ENCODE peak calls at places on chromosomes 3 and 15, in ten cellular contexts. E is stimulated activated CD4-positive, alpha-beta T cell treated with anti-CD3 and anti-CD28 coated beads, TNF-alpha, amount 100 ng/mL, for 24 hours; J is SJSA1; W is T-cell; O is tibial artery; Y is EH; Z is activated naive CD4-positive, alpha-beta T cell treated with anti-CD3 and anti-CD28 coated beads, Interleukin-2, amount 50 U/mL, for 72 hours; M is activated T-cell treated with anti-CD3 and anti-CD28 coated beads for 1 hour; P is 8988T; Q is caudate nucleus. U is an unnamed sample.

GRCh38 chr3:66394261-66395249 is 106.3 kb downstream of the LRIG1 start:
- DNase-seq in Y (peak), M (no peak), P (no peak), J (no peak), E (no peak), Q (no peak), O (no peak), Z (no peak), W (no peak), U (no peak)

GRCh38 chr3:55489804-55490132 is 2.7 kb upstream of the WNT5A start:
- DNase-seq in P (no peak), O (no peak), E (no peak), M (no peak), W (no peak), Q (no peak), J (no peak), Z (no peak), Y (no peak), U (no peak)

GRCh38 chr3:87437765-87438164 is 161.4 kb upstream of the POU1F1 start:
- DNase-seq in P (no peak), E (no peak), J (peak), Y (peak), Z (no peak), W (no peak), O (no peak), Q (no peak), M (no peak), U (no peak)

GRCh38 chr3:50226888-50227389 is 9.1 kb upstream of the GNAI2 start:
- DNase-seq in P (peak), Q (no peak), E (peak), Y (peak), W (peak), M (no peak), O (peak), J (peak), Z (no peak), U (peak)

GRCh38 chr3:171388537-171388936 is 71.7 kb downstream of the TNIK start:
- DNase-seq in Q (no peak), Y (no peak), Z (no peak), W (no peak), P (no peak), J (no peak), O (no peak), M (no peak), E (no peak), U (no peak)

GRCh38 chr15:78035319-78035718 is 42.2 kb downstream of the TBC1D2B start:
- DNase-seq in J (no peak), Q (no peak), Y (no peak), Z (no peak), P (no peak), E (peak), M (no peak), O (no peak), W (no peak), U (no peak)

GRCh38 chr3:24829011-24829581 is 334.4 kb upstream of the THRB start:
- DNase-seq in Q (no peak), W (no peak), Y (peak), Z (no peak), J (no peak), P (no peak), M (no peak), O (peak), E (no peak), U (no peak)

GRCh38 chr3:190258634-190259033 is 63.6 kb downstream of the CLDN1 start:
- DNase-seq in O (no peak), Q (no peak), J (no peak), M (no peak), E (no peak), Y (no peak), W (no peak), Z (no peak), P (no peak), U (no peak)

GRCh38 chr15:43517354-43518072 is at the start of gene MAP1A:
- DNase-seq in E (no peak), P (no peak), Z (no peak), O (peak), J (peak), Y (peak), W (no peak), Q (peak), M (no peak), U (no peak)

GRCh38 chr3:64093825-64094712 is 70.8 kb upstream of the PSMD6 start:
- DNase-seq in M (no peak), O (no peak), Q (no peak), Y (peak), P (no peak), W (no peak), Z (no peak), E (no peak), J (no peak), U (no peak)

GRCh38 chr3:108125550-108126071 is 34.8 kb upstream of the CD47 start:
- DNase-seq in Q (no peak), Y (no peak), O (no peak), E (peak), Z (peak), P (no peak), J (no peak), W (peak), M (peak), U (peak)

GRCh38 chr3:122314467-122314866 is 10.6 kb upstream of the CSTA start:
- DNase-seq in Z (no peak), P (no peak), Y (no peak), W (no peak), Q (no peak), M (no peak), O (no peak), J (no peak), E (no peak), U (no peak)

GRCh38 chr15:39642011-39642640 is 61.2 kb downstream of the THBS1 start:
- DNase-seq in J (peak), O (no peak), W (no peak), M (no peak), E (no peak), Z (no peak), P (no peak), Q (no peak), Y (peak), U (no peak)

GRCh38 chr3:156865732-156866131 is 39.6 kb downstream of the LEKR1 start:
- DNase-seq in O (no peak), Y (peak), P (no peak), J (no peak), Z (no peak), Q (no peak), W (no peak), M (no peak), E (no peak), U (no peak)

GRCh38 chr3:100129944-100130343 is 15.6 kb upstream of the FILIP1L start:
- DNase-seq in P (no peak), Q (no peak), W (no peak), J (no peak), O (no peak), Z (no peak), M (no peak), E (no peak), Y (no peak), U (no peak)

GRCh38 chr3:152841131-152841530 is 6.2 kb downstream of the P2RY1 start:
- DNase-seq in J (no peak), O (no peak), P (no peak), Y (no peak), M (no peak), W (no peak), Q (no peak), E (no peak), Z (no peak), U (no peak)

GRCh38 chr3:144948711-144949110 is 977.1 kb downstream of the DIPK2A start:
- DNase-seq in O (no peak), Y (no peak), Q (no peak), W (no peak), P (no peak), E (no peak), J (no peak), M (no peak), Z (no peak), U (no peak)

GRCh38 chr3:16399473-16399872 is 114.0 kb downstream of the RFTN1 start:
- DNase-seq in P (no peak), W (no peak), E (no peak), M (no peak), Y (peak), Q (no peak), J (peak), O (no peak), Z (no peak), U (no peak)

GRCh38 chr3:174035317-174035886 is 637.9 kb downstream of the NLGN1 start:
- DNase-seq in E (no peak), J (no peak), O (no peak), P (no peak), Q (no peak), M (no peak), Y (no peak), W (no peak), Z (no peak), U (no peak)

GRCh38 chr3:196603683-196604082 is 35.2 kb downstream of the FBXO45 start:
- DNase-seq in W (no peak), J (no peak), O (no peak), M (no peak), Z (no peak), E (no peak), P (no peak), Y (no peak), Q (no peak), U (no peak)

GRCh38 chr3:183193762-183194701 is 31.5 kb upstream of the LAMP3 start:
- DNase-seq in Y (peak), Z (no peak), O (no peak), M (no peak), P (no peak), Q (no peak), E (no peak), W (no peak), J (peak), U (no peak)

GRCh38 chr3:127383656-127384179 is 95.9 kb upstream of the PRR20G start:
- DNase-seq in O (peak), M (no peak), W (no peak), Q (no peak), Z (no peak), P (no peak), J (no peak), Y (no peak), E (no peak), U (no peak)

GRCh38 chr3:194572131-194572789 is 61.0 kb downstream of the TMEM44 start:
- DNase-seq in P (no peak), J (peak), O (peak), Y (peak), W (no peak), E (no peak), M (no peak), Q (no peak), Z (no peak), U (no peak)

GRCh38 chr3:70919091-70919490 is 606.7 kb upstream of the MDFIC2 start:
- DNase-seq in Q (no peak), P (no peak), O (no peak), M (no peak), Y (peak), Z (no peak), J (no peak), W (no peak), E (no peak), U (no peak)

GRCh38 chr3:32319607-32320006 is 72.0 kb upstream of the CMTM7 start:
- DNase-seq in Z (no peak), P (no peak), Y (no peak), J (no peak), O (no peak), M (no peak), Q (no peak), E (no peak), W (no peak), U (no peak)

GRCh38 chr15:66023322-66023972 is 154.2 kb downstream of the RAB11A start:
- DNase-seq in J (no peak), P (no peak), Y (no peak), W (no peak), O (no peak), Z (no peak), M (no peak), E (no peak), Q (peak), U (no peak)

GRCh38 chr3:79410136-79410535 is 357.7 kb downstream of the ROBO1 start:
- DNase-seq in M (no peak), O (no peak), E (no peak), Z (no peak), J (no peak), P (no peak), Y (no peak), W (no peak), Q (no peak), U (no peak)

GRCh38 chr3:49339593-49339946 is 283 bp downstream of the USP4 start:
- DNase-seq in Z (peak), E (no peak), M (peak), Q (no peak), P (no peak), O (no peak), Y (no peak), J (no peak), W (peak), U (no peak)

GRCh38 chr15:47184003-47184404 is 533.3 kb upstream of the SEMA6D start:
- DNase-seq in Z (peak), W (no peak), P (no peak), E (no peak), Y (no peak), M (no peak), O (no peak), Q (no peak), J (no peak), U (no peak)

GRCh38 chr15:70611286-70611685 is 152.1 kb downstream of the UACA start:
- DNase-seq in P (no peak), M (no peak), Z (no peak), W (no peak), E (no peak), Q (no peak), Y (no peak), O (no peak), J (no peak), U (no peak)

GRCh38 chr15:82021992-82022391 is 23.8 kb downstream of the MEX3B start:
- DNase-seq in Z (no peak), Q (no peak), E (no peak), M (no peak), O (no peak), J (no peak), W (no peak), Y (peak), P (no peak), U (no peak)